ENCODE peak calls at places on chromosomes 7 and 10, in seven cellular contexts. O, L, T, W, U, A and K are unnamed samples.

GRCh38 chr7:74439546-74439945 is 14.2 kb upstream of the GTF2IRD1 start:
- DNase-seq in O (no peak), L (no peak), T (no peak), W (no peak), U (no peak), A (no peak), K (no peak)

GRCh38 chr10:75544381-75544780 is 113.0 kb downstream of the LRMDA start:
- DNase-seq in O (no peak), L (peak; percentile 30), T (peak; percentile 49), W (no peak), U (no peak), A (no peak), K (peak; percentile 4)

GRCh38 chr7:127477285-127478039 is 85.0 kb upstream of the ZNF800 start:
- DNase-seq in O (no peak), L (no peak), T (no peak), W (no peak), U (no peak), A (no peak), K (no peak)

GRCh38 chr7:101860316-101861222 is 43.1 kb downstream of the CUX1 start:
- DNase-seq in O (no peak), L (no peak), T (no peak), W (no peak), U (no peak), A (no peak), K (no peak)

GRCh38 chr10:93199221-93199681 is 125.6 kb downstream of the CYP26A1 start:
- DNase-seq in O (peak; percentile 73), L (peak; percentile 48), T (peak; percentile 54), W (no peak), U (peak; percentile 28), A (peak; percentile 75), K (peak; percentile 91)

GRCh38 chr10:121999301-121999700 is 10.3 kb downstream of the TACC2 start:
- DNase-seq in O (no peak), L (no peak), T (no peak), W (no peak), U (no peak), A (no peak), K (peak; percentile 14)

GRCh38 chr7:22723642-22724041 is 3.4 kb upstream of the IL6 start:
- DNase-seq in O (peak; percentile 50), L (peak; percentile 55), T (peak; percentile 71), W (no peak), U (no peak), A (peak; percentile 69), K (peak; percentile 60)

GRCh38 chr7:100219271-100219737 is 445 bp upstream of the PVRIG start:
- DNase-seq in O (no peak), L (no peak), T (no peak), W (no peak), U (no peak), A (no peak), K (no peak)

GRCh38 chr10:323651-324293 is 188.5 kb downstream of the ZMYND11 start:
- DNase-seq in O (peak; percentile 68), L (peak; percentile 97), T (peak; percentile 96), W (peak; percentile 90), U (peak; percentile 74), A (peak; percentile 49), K (peak; percentile 98)

GRCh38 chr7:144854839-144855424 is 19.1 kb upstream of the TPK1 start:
- DNase-seq in O (no peak), L (peak; percentile 56), T (peak; percentile 59), W (peak; percentile 36), U (no peak), A (no peak), K (peak; percentile 54)

GRCh38 chr7:114026486-114027089 is 107.8 kb upstream of the PPP1R3A start:
- DNase-seq in O (no peak), L (peak; percentile 79), T (peak; percentile 76), W (peak; percentile 40), U (no peak), A (no peak), K (peak; percentile 76)

GRCh38 chr7:30901856-30902255 is 9.8 kb upstream of the AQP1 start:
- DNase-seq in O (no peak), L (no peak), T (no peak), W (no peak), U (no peak), A (no peak), K (no peak)

GRCh38 chr7:16891338-16891737 is 9.6 kb upstream of the AGR3 start:
- DNase-seq in O (no peak), L (peak; percentile 71), T (peak; percentile 74), W (peak; percentile 43), U (no peak), A (no peak), K (peak; percentile 88)

GRCh38 chr10:29636178-29636577 is 1.4 kb upstream of the SVIL start:
- DNase-seq in O (no peak), L (peak; percentile 74), T (peak; percentile 54), W (peak; percentile 20), U (no peak), A (no peak), K (peak; percentile 87)

GRCh38 chr7:44867073-44867990 is 18.0 kb downstream of the PURB start:
- DNase-seq in O (no peak), L (peak; percentile 81), T (peak; percentile 87), W (peak; percentile 71), U (peak; percentile 57), A (no peak), K (peak; percentile 96)

GRCh38 chr7:130982160-130982638 is 248.2 kb upstream of the KLF14 start:
- DNase-seq in O (no peak), L (peak; percentile 58), T (peak; percentile 55), W (peak; percentile 38), U (no peak), A (no peak), K (peak; percentile 68)

GRCh38 chr10:48881937-48882336 is 57.7 kb downstream of the LRRC18 start:
- DNase-seq in O (no peak), L (no peak), T (no peak), W (no peak), U (no peak), A (no peak), K (no peak)

GRCh38 chr7:39413866-39414668 is 152.1 kb upstream of the YAE1 start:
- DNase-seq in O (peak; percentile 61), L (peak; percentile 11), T (peak; percentile 37), W (peak; percentile 23), U (peak; percentile 24), A (peak; percentile 48), K (peak; percentile 44)

GRCh38 chr10:124200011-124200410 is 106.6 kb upstream of the CHST15 start:
- DNase-seq in O (no peak), L (peak; percentile 19), T (peak; percentile 8), W (no peak), U (no peak), A (no peak), K (no peak)

GRCh38 chr10:29202541-29202940 is 86.3 kb upstream of the LYZL1 start:
- DNase-seq in O (no peak), L (no peak), T (no peak), W (no peak), U (no peak), A (no peak), K (no peak)

GRCh38 chr7:152103691-152104090 is 78.2 kb downstream of the GALNT11 start:
- DNase-seq in O (no peak), L (no peak), T (no peak), W (no peak), U (no peak), A (no peak), K (peak; percentile 43)

GRCh38 chr7:8724080-8724718 is 290.8 kb downstream of the NXPH1 start:
- DNase-seq in O (no peak), L (no peak), T (no peak), W (peak; percentile 16), U (peak; percentile 66), A (peak; percentile 23), K (peak; percentile 1)

GRCh38 chr7:94060772-94061171 is 56.6 kb upstream of the BET1 start:
- DNase-seq in O (no peak), L (no peak), T (peak; percentile 28), W (no peak), U (no peak), A (no peak), K (no peak)

GRCh38 chr10:122617476-122618270 is 57.1 kb downstream of the DMBT1 start:
- DNase-seq in O (no peak), L (no peak), T (no peak), W (no peak), U (no peak), A (no peak), K (no peak)

GRCh38 chr7:116521046-116521664 is 3.7 kb upstream of the CAV1 start:
- DNase-seq in O (no peak), L (no peak), T (no peak), W (no peak), U (no peak), A (no peak), K (no peak)

DNA sequence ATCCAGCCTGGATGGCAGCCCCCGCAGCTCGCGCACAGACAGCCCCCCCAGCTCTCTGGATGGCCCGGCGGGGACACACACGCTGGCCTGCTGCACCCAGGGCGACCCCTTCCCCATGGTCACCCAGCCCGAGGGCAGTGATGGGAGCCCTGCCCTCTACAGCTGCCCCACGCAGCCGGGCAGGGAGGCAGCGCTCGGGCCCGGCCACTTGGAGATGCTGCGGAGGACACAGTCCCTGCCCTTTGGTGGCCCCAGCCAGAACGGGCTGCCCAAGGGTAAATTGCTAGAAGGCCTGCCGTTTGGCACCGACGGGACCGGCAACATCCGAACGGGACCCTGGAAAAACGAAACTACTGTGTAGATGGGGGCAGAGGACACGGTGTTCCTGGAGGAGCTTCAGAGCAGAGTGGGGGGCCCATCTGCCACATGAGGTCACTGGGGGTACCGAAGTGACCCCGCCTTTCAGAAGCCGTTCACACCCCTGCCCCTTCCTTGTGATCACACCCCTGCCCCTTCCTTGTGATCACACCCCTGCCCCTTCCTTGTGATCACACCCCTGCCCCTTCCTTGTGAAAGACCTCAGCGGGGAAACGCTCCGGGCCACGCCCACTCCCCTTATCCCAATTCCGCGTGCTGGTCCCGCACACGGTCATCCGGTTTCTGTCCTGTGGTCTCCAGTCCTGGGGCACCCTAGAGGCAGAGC is 30.7 kb upstream of the KNDC1 start:
- DNase-seq in O (peak; percentile 41), L (no peak), T (no peak), W (no peak), U (no peak), A (peak; percentile 15), K (no peak)
- TF ChIP-seq CTCF in O (no peak), L (no peak), T (no peak), W (no peak), U (no peak), A (no peak), K (no peak)

GRCh38 chr10:7027913-7028808 is 382.7 kb downstream of the SFMBT2 start:
- DNase-seq in O (no peak), L (peak; percentile 15), T (peak; percentile 86), W (peak; percentile 64), U (no peak), A (no peak), K (no peak)
- TF ChIP-seq CTCF in O (no peak), L (no peak), T (no peak), W (no peak), U (no peak), A (no peak), K (no peak)

DNA sequence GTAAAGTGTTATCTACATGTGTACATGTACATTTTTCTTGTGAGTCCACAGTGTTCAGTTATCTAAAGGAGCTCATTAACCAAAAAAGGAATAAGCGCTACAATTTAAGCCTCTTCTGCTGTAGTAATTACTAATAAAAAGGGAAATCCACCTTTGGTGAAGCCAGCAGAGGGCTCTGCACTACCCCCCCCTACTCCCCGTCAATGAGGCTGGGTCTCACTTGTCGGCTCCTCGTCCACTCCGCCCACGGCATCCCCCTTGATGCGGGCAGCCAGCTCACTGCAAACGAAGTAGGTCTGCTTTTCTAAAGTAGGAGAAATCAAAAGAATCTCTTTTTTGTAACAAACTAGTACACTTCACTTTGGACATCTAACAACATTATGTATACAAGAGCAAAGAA is 4.7 kb upstream of the WASHC2A start:
- DNase-seq in O (no peak), L (no peak), T (no peak), W (no peak), U (no peak), A (no peak), K (no peak)
- TF ChIP-seq CTCF in O (no peak), L (no peak), T (no peak), W (no peak), U (no peak), A (no peak), K (peak; percentile 31)

GRCh38 chr10:62080905-62081304 is 179.4 kb downstream of the ARID5B start:
- DNase-seq in O (no peak), L (no peak), T (no peak), W (no peak), U (no peak), A (no peak), K (no peak)
- TF ChIP-seq CTCF in O (no peak), L (no peak), T (peak; percentile 8), W (no peak), U (no peak), A (no peak), K (no peak)